ENCODE peak calls at places on chromosomes 16 and 17, in eight cellular contexts. T, H, O, Z, N, C, J and E are unnamed samples.

GRCh38 chr16:528111-529011 is 849 bp downstream of the CAPN15 start:
- DNase-seq in J (no peak), T (peak), O (no peak), C (peak), N (peak), H (peak), Z (peak), E (peak)

GRCh38 chr17:31815212-31815611 is 43.8 kb downstream of the COPRS start:
- DNase-seq in T (no peak), J (no peak), C (no peak), H (no peak), N (no peak), O (no peak), Z (no peak), E (no peak)

GRCh38 chr16:1408171-1408837 is 6.2 kb downstream of the UNKL start:
- DNase-seq in N (peak), C (peak), J (peak), H (peak), O (peak), Z (peak), T (peak), E (no peak)

GRCh38 chr16:87806608-87807546 is 41.1 kb upstream of the KLHDC4 start:
- DNase-seq in T (peak), Z (peak), N (peak), C (peak), O (peak), J (peak), H (peak), E (peak)

GRCh38 chr16:64784635-64785034 is 337.2 kb downstream of the CDH11 start:
- DNase-seq in J (no peak), T (no peak), H (no peak), O (no peak), C (no peak), Z (no peak), N (no peak), E (no peak)

GRCh38 chr16:71952818-71953217 is 47.4 kb downstream of the PKD1L3 start:
- DNase-seq in O (no peak), T (no peak), N (no peak), C (no peak), Z (no peak), H (no peak), J (no peak), E (no peak)

GRCh38 chr16:86625029-86625428 is 46.7 kb downstream of the FOXL1 start:
- DNase-seq in N (no peak), H (peak), C (no peak), J (peak), Z (no peak), O (no peak), T (no peak), E (peak)

GRCh38 chr16:48384305-48384981 is 770 bp downstream of the SIAH1 start:
- DNase-seq in C (peak), O (peak), T (peak), H (peak), N (peak), J (peak), Z (peak), E (no peak)

GRCh38 chr17:27218719-27219488 is 75.0 kb upstream of the WSB1 start:
- DNase-seq in C (no peak), H (no peak), N (no peak), T (no peak), J (no peak), O (no peak), Z (no peak), E (no peak)

GRCh38 chr17:61414936-61415251 is 15.3 kb downstream of the TBX2 start:
- DNase-seq in T (no peak), N (no peak), H (no peak), O (no peak), Z (no peak), C (no peak), J (peak), E (no peak)

GRCh38 chr16:46607529-46607928 is 13.7 kb downstream of the SHCBP1 start:
- DNase-seq in T (peak), J (no peak), O (no peak), Z (peak), H (peak), C (no peak), N (peak), E (no peak)

GRCh38 chr17:65185686-65186382 is 48.7 kb downstream of the RGS9 start:
- DNase-seq in H (no peak), C (no peak), Z (no peak), N (no peak), O (no peak), T (no peak), J (no peak), E (no peak)

GRCh38 chr17:15121426-15121825 is 143.7 kb downstream of the PMP22 start:
- DNase-seq in C (no peak), Z (no peak), J (no peak), N (no peak), H (no peak), T (peak), O (no peak), E (no peak)

GRCh38 chr16:7492122-7492521 is 159.5 kb downstream of the RBFOX1 start:
- DNase-seq in J (no peak), Z (no peak), O (no peak), T (no peak), C (no peak), N (no peak), H (no peak), E (no peak)

GRCh38 chr16:1580956-1581355 is 30.9 kb downstream of the IFT140 start:
- DNase-seq in Z (no peak), J (no peak), T (no peak), O (no peak), C (no peak), N (peak), H (no peak), E (no peak)

GRCh38 chr17:1961187-1961586 is 63.9 kb downstream of the RTN4RL1 start:
- DNase-seq in H (no peak), N (no peak), O (no peak), T (no peak), C (no peak), J (no peak), Z (no peak), E (no peak)

GRCh38 chr17:16052486-16052885 is 52.9 kb downstream of the TTC19 start:
- DNase-seq in O (no peak), T (no peak), N (no peak), C (no peak), Z (no peak), H (no peak), J (no peak), E (no peak)

GRCh38 chr16:85970712-85971220 is 71.8 kb downstream of the IRF8 start:
- DNase-seq in J (no peak), N (peak), C (no peak), Z (no peak), O (no peak), T (no peak), H (peak), E (peak)

GRCh38 chr16:56102159-56102798 is 89.0 kb upstream of the GNAO1 start:
- DNase-seq in J (peak), N (no peak), Z (no peak), T (peak), H (no peak), O (no peak), C (peak), E (no peak)

GRCh38 chr16:67264277-67264676 is 15.1 kb upstream of the PLEKHG4 start:
- DNase-seq in Z (no peak), O (peak), N (no peak), J (peak), T (no peak), H (no peak), C (no peak), E (no peak)

GRCh38 chr17:78946131-78946530 is 20.9 kb upstream of the TIMP2 start:
- DNase-seq in J (no peak), C (no peak), T (no peak), N (no peak), H (no peak), O (no peak), Z (no peak), E (no peak)

GRCh38 chr16:3509470-3509928 is 8.7 kb downstream of the CLUAP1 start:
- DNase-seq in N (peak), O (no peak), H (peak), T (no peak), C (no peak), Z (peak), J (no peak), E (peak)

GRCh38 chr16:10297341-10298006 is 88.4 kb upstream of the ATF7IP2 start:
- DNase-seq in T (no peak), H (no peak), C (no peak), Z (no peak), N (no peak), J (no peak), O (peak), E (no peak)

GRCh38 chr17:6245301-6245810 is 175.2 kb downstream of the WSCD1 start:
- DNase-seq in Z (no peak), T (no peak), C (no peak), O (no peak), J (no peak), N (no peak), H (no peak), E (no peak)

DNA sequence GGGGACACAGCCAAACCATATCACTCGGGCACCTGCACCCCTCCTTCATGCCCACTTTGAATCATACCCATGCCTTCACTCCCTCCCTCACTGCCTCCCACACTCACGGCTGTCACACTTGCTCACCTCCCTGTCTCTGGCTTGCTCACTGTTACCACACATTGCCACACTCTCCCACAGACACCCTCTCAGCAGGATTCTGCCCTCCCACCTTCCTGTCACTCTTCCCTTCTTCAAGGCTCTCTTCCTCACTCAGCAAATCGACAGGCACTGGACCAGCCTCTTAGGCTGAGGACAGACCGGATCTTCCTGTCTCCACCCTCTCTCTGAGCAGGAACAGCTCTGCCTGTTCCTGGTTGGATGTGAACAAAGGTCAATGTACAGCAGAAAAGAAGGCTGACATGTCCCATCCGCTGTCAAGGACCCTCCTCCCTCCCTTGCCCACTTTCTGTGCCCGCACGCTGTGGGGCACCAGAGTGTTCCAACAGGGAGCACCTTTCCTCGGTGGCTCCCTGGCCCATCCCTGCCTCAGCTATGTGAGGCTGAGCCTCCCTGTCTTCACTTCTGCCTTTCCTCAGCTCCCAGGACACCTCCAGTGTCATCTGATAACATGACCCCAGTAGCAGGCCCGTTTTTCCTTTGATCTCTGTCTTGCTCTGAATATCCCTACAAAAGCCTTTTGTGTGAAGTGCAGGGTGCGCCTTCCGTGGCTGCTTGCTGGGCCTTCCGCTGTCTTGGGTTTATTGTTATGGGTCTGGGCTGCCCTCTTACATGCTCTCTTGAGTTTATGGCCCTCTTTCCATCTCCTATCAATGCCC is 47.0 kb downstream of the CCDC182 start:
- DNase-seq in T (no peak), C (no peak), Z (no peak), N (no peak), H (no peak), J (no peak), O (no peak), E (no peak)
- H3K27ac ChIP-seq in T (no peak), C (no peak), Z (no peak), N (no peak), H (no peak), J (no peak), O (no peak), E (no peak)

GRCh38 chr17:57441270-57441600 is 184.9 kb downstream of the MSI2 start:
- DNase-seq in T (no peak), H (no peak), J (no peak), O (no peak), Z (no peak), N (no peak), C (no peak), E (no peak)
- H3K27ac ChIP-seq in T (no peak), H (peak), J (no peak), O (no peak), Z (peak), N (peak), C (peak), E (peak)

GRCh38 chr17:17846645-17847044 is 9.9 kb upstream of the SREBF1 start:
- DNase-seq in O (no peak), H (no peak), N (no peak), T (no peak), C (no peak), Z (no peak), J (no peak), E (no peak)

GRCh38 chr17:17844500-17844899 is 7.7 kb upstream of the SREBF1 start:
- DNase-seq in J (no peak), C (no peak), N (no peak), T (no peak), Z (no peak), O (no peak), H (no peak), E (no peak)

GRCh38 chr17:17844079-17844478 is 7.3 kb upstream of the SREBF1 start:
- DNase-seq in H (no peak), J (no peak), O (no peak), N (no peak), T (no peak), C (no peak), Z (no peak), E (no peak)

GRCh38 chr17:17846003-17846402 is 9.2 kb upstream of the SREBF1 start:
- DNase-seq in Z (no peak), N (no peak), C (no peak), O (no peak), J (no peak), H (no peak), T (no peak), E (no peak)

DNA sequence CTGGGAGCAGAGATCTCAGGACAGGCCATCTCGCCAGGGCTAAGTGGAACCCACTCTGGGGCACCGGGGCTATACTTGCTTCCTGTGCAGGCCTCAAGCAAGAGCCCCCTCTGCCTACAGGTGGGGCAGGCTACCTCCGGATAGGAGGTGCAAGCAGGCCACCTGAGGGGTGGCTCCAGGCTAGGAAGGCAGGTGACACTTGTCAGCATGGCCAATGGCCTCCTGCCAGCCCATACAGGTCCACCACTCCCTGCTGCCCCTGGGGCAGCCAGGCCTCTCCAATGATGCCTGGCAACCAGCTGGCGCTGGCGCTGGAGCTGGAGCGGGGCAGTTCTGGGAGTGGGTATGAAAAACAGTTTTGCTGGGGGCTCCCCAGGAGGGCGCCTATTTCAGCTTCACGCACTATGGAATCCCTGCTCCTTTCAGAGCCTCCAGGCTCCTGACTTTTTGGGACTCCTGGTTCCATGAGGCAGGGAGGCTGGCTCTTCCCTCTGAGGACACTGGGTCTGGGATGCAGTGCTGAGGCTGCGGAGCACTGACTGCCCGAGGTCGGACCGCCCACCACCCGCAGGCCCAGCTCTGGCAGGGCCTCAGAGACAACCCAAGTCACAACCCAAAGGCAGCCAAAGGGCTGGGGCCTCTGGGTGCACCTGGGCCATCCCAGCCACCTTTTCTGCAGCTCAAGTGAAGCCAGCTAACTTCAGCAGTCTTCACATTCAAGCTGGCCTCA is 8.4 kb upstream of the SREBF1 start:
- DNase-seq in C (peak), O (no peak), N (no peak), J (no peak), H (no peak), T (no peak), Z (no peak), E (no peak)
- H3K27ac ChIP-seq in C (no peak), O (no peak), N (no peak), J (no peak), H (no peak), T (no peak), Z (no peak), E (no peak)

GRCh38 chr16:57761301-57761700 is 25.7 kb downstream of the KATNB1 start:
- DNase-seq in O (peak), T (no peak), Z (no peak), C (no peak), H (no peak), N (no peak), J (no peak), E (no peak)
- H3K27ac ChIP-seq in O (no peak), T (no peak), Z (no peak), C (no peak), H (no peak), N (no peak), J (no peak), E (no peak)

DNA sequence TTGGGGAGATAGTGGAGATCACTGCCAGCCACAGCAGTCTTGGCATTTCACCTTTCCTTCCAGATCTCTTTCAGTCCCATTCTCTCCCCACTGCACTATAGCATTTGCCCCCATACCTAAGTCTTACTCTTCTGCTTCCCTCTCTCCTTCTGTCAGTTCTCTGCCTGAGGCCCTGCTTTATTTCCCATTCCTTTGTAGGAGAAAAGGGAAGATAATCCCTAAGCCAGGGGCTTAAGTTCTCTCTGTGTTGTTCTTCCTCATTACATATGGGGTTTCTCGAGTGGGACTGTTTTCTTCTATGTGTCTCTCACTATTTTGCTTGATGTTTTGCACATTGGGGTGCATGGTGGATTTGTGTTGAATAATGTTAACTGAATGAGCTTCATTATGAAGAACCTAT is 6.4 kb downstream of the KDM6B start:
- DNase-seq in J (no peak), T (no peak), C (no peak), Z (no peak), N (no peak), H (no peak), O (no peak), E (no peak)
- H3K27ac ChIP-seq in J (no peak), T (peak), C (peak), Z (peak), N (no peak), H (no peak), O (peak), E (peak)

GRCh38 chr17:41773190-41773588 is 13.3 kb downstream of the JUP start:
- DNase-seq in T (peak), O (no peak), C (peak), N (peak), H (peak), J (peak), Z (no peak), E (peak)
- H3K27ac ChIP-seq in T (no peak), O (peak), C (peak), N (peak), H (peak), J (no peak), Z (no peak), E (peak)

GRCh38 chr17:42009170-42009569 is 8.1 kb downstream of the DNAJC7 start:
- DNase-seq in Z (no peak), N (no peak), H (no peak), T (peak), O (no peak), C (no peak), J (no peak), E (no peak)
- H3K27ac ChIP-seq in Z (no peak), N (no peak), H (no peak), T (peak), O (no peak), C (no peak), J (no peak), E (peak)

GRCh38 chr16:49698931-49699715 is 156.8 kb downstream of the ZNF423 start:
- DNase-seq in J (peak), H (no peak), O (no peak), C (no peak), T (no peak), Z (no peak), N (no peak), E (no peak)
- H3K27ac ChIP-seq in J (peak), H (no peak), O (peak), C (no peak), T (no peak), Z (no peak), N (no peak), E (no peak)

GRCh38 chr17:67602439-67602838 is 115.3 kb upstream of the NOL11 start:
- DNase-seq in Z (no peak), H (no peak), N (no peak), O (no peak), J (no peak), T (no peak), C (no peak), E (no peak)
- H3K27ac ChIP-seq in Z (no peak), H (no peak), N (no peak), O (no peak), J (no peak), T (no peak), C (no peak), E (no peak)

DNA sequence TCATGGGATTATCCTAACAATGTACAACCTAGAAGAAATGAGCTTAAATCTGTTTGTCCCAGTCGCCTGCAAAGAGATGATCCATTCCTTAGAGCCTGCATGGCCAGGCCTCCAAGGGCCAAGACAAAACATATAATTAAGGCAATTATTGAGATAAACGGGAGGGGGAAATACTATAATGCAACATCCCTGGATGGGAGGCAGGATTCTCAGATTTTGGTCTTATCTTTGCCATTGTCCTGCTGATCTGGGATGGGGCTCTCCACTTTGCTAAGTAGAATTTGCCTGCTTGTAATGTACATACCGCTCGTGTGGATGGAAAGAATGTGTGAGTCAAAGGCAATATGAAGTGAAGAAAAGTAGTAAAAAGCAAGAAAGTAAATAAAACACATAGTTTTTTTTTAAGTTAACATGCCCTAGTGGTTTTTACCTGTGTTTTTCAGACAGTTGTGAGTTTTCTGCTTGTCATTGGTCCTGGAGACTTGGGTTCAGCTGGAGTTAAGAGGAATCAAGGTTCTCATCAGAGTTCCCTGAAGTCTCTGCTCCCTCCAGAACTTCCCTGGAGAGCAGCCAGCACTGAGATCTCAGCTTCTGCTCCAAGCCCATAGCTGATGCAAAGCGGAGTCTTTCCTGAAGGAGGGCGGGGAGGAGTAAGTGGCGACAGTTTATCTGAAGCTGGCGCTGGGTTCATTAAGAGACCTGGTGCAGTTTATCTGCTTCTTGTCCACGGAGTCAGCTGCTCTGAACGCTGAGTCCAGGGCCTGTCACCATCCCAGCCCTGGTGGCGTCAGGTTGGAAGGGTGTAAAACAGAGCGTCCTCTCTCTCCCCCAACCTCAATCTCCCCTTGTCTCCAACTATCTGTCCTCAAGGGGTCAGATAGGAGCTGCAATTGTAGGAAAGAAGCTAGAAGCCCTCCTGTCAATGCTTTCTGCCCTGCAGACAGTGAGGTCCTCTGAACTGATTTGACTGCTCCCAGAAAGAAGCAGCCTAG is 30.1 kb downstream of the HOXB1 start:
- DNase-seq in O (no peak), Z (no peak), N (peak), H (no peak), T (peak), C (no peak), J (no peak), E (no peak)
- H3K27ac ChIP-seq in O (no peak), Z (no peak), N (peak), H (no peak), T (no peak), C (no peak), J (no peak), E (no peak)